ENCODE peak calls at places on chromosomes 13 and 19, in six cellular contexts. M, F, B, Q, T and A are unnamed samples.

GRCh38 chr13:42477588-42478190 is 96.3 kb upstream of the TNFSF11 start:
- DNase-seq in B (no peak), Q (no peak), M (no peak), F (no peak), T (no peak), A (no peak)

GRCh38 chr19:8065489-8066261 is 13.1 kb downstream of the CCL25 start:
- DNase-seq in Q (no peak), B (no peak), M (no peak), F (no peak), T (no peak), A (no peak)

GRCh38 chr13:63838366-63839110 is 2422.9 kb upstream of the PCDH20 start:
- DNase-seq in M (no peak), B (no peak), T (peak), Q (no peak), F (no peak), A (no peak)

GRCh38 chr13:20960663-20961309 is 58.2 kb upstream of the XPO4 start:
- DNase-seq in F (peak), M (no peak), Q (no peak), B (peak), T (no peak), A (no peak)

GRCh38 chr19:44260343-44260681 is 626 bp downstream of the ZNF233 start:
- DNase-seq in B (no peak), T (peak), F (no peak), M (no peak), Q (peak), A (no peak)

GRCh38 chr13:41222259-41222852 is 28.0 kb upstream of the KBTBD7 start:
- DNase-seq in B (peak), M (peak), F (peak), Q (peak), T (peak), A (peak)

GRCh38 chr13:35771898-35772297 is 295.4 kb upstream of the MAB21L1 start:
- DNase-seq in M (no peak), T (no peak), F (no peak), Q (no peak), B (no peak), A (no peak)

GRCh38 chr19:44767295-44768180 is 10.2 kb upstream of the CBLC start:
- DNase-seq in M (no peak), T (no peak), B (no peak), F (no peak), Q (no peak), A (no peak)

GRCh38 chr13:23788459-23788858 is 100.7 kb downstream of the MIPEP start:
- DNase-seq in B (no peak), M (no peak), Q (no peak), F (no peak), T (no peak), A (no peak)

GRCh38 chr19:42697884-42698283 is 42.4 kb downstream of the PSG3 start:
- DNase-seq in M (no peak), B (no peak), F (no peak), Q (no peak), T (no peak), A (no peak)

GRCh38 chr13:111907341-111907880 is 159.5 kb upstream of the SOX1 start:
- DNase-seq in F (no peak), B (no peak), T (peak), Q (peak), M (no peak), A (no peak)

GRCh38 chr13:79450110-79450509 is 30.8 kb upstream of the NDFIP2 start:
- DNase-seq in Q (no peak), T (no peak), M (no peak), B (no peak), F (no peak), A (no peak)

GRCh38 chr13:31322025-31322424 is 122.2 kb downstream of the B3GLCT start:
- DNase-seq in T (no peak), M (no peak), Q (no peak), F (no peak), B (no peak), A (no peak)

GRCh38 chr19:9793051-9793591 is 24.6 kb upstream of the ZNF846 start:
- DNase-seq in B (no peak), M (no peak), F (no peak), T (no peak), Q (no peak), A (peak)

GRCh38 chr19:38496603-38497487 is 63.4 kb downstream of the RYR1 start:
- DNase-seq in T (no peak), B (no peak), M (no peak), F (no peak), Q (no peak), A (no peak)

GRCh38 chr19:18046066-18046718 is 38.2 kb downstream of the ARRDC2 start:
- DNase-seq in B (no peak), F (peak), M (peak), T (no peak), Q (no peak), A (no peak)

GRCh38 chr19:42529248-42529764 is 1.0 kb upstream of the CEACAM1 start:
- DNase-seq in Q (peak), M (peak), B (peak), T (peak), F (peak), A (peak)

GRCh38 chr19:7883796-7884570 is 4.3 kb upstream of the LRRC8E start:
- DNase-seq in Q (no peak), B (no peak), M (no peak), F (no peak), T (no peak), A (no peak)

GRCh38 chr13:87035538-87035937 is 635.6 kb upstream of the SLITRK5 start:
- DNase-seq in Q (no peak), T (no peak), F (no peak), B (no peak), M (no peak), A (no peak)

GRCh38 chr13:70380809-70381208 is 272.6 kb upstream of the KLHL1 start:
- DNase-seq in B (no peak), T (no peak), M (no peak), F (no peak), Q (no peak), A (no peak)

GRCh38 chr19:47615714-47616113 is 6.8 kb downstream of the BICRA start:
- DNase-seq in T (no peak), F (no peak), Q (no peak), B (no peak), M (no peak), A (no peak)

GRCh38 chr19:1388637-1389026 is 4.9 kb downstream of the NDUFS7 start:
- DNase-seq in T (no peak), Q (no peak), B (no peak), M (no peak), F (no peak), A (no peak)

GRCh38 chr19:47239610-47240296 is 8.8 kb upstream of the BBC3 start:
- DNase-seq in T (peak), B (peak), Q (peak), F (no peak), M (no peak), A (no peak)

GRCh38 chr19:4800591-4801081 is 9.1 kb downstream of the FEM1A start:
- DNase-seq in Q (no peak), T (no peak), F (no peak), M (no peak), B (no peak), A (no peak)

GRCh38 chr13:69591437-69591836 is 516.2 kb upstream of the ATXN8OS start:
- DNase-seq in M (no peak), B (no peak), F (no peak), T (no peak), Q (no peak), A (no peak)

GRCh38 chr19:18063463-18063862 is 23.3 kb downstream of the IL12RB1 start:
- DNase-seq in F (peak), B (no peak), T (peak), Q (no peak), M (peak), A (peak)

GRCh38 chr19:28185646-28186045 is 1027.3 kb downstream of the UQCRFS1 start:
- DNase-seq in B (no peak), Q (no peak), T (no peak), M (no peak), F (no peak), A (no peak)

GRCh38 chr19:49210108-49210900 is 52.7 kb downstream of the TRPM4 start:
- DNase-seq in F (no peak), M (peak), Q (peak), T (peak), B (peak), A (peak)

GRCh38 chr13:22455036-22455435 is 725.7 kb upstream of the SGCG start:
- DNase-seq in M (no peak), Q (no peak), F (no peak), T (no peak), B (no peak), A (no peak)

GRCh38 chr13:90835826-90836225 is 511.7 kb upstream of the MIR17HG start:
- DNase-seq in F (no peak), Q (no peak), M (no peak), B (no peak), T (no peak), A (no peak)

GRCh38 chr19:46902402-46902766 is 41.6 kb downstream of the ARHGAP35 start:
- DNase-seq in B (no peak), T (no peak), Q (no peak), F (no peak), M (no peak), A (no peak)

GRCh38 chr19:45100797-45101196 is 7.8 kb downstream of the PPP1R37 start:
- DNase-seq in F (no peak), Q (no peak), T (no peak), B (no peak), M (no peak), A (no peak)

GRCh38 chr13:98363326-98363725 is 186.3 kb upstream of the RNF113B start:
- DNase-seq in Q (no peak), B (no peak), T (no peak), M (no peak), F (no peak), A (no peak)

GRCh38 chr19:45254044-45254531 is 3.0 kb downstream of the MARK4 start:
- DNase-seq in F (no peak), Q (peak), B (no peak), M (peak), T (no peak), A (no peak)

GRCh38 chr19:38452430-38453366 is 19.2 kb downstream of the RYR1 start:
- DNase-seq in F (no peak), Q (peak), T (peak), B (no peak), M (peak), A (no peak)

GRCh38 chr13:97892717-97893116 is 60.8 kb upstream of the IPO5 start:
- DNase-seq in M (no peak), F (no peak), T (no peak), B (no peak), Q (no peak), A (no peak)

GRCh38 chr19:53365899-53366493 is 491 bp downstream of the ZNF525 start:
- DNase-seq in F (peak), B (no peak), T (no peak), M (no peak), Q (peak), A (no peak)

GRCh38 chr19:53511933-53512374 is 26.0 kb upstream of the ZNF331 start:
- DNase-seq in Q (peak), M (peak), B (peak), T (peak), F (peak), A (no peak)

GRCh38 chr19:40217027-40217810 is 965 bp downstream of the TTC9B start:
- DNase-seq in Q (peak), F (no peak), B (no peak), M (peak), T (peak), A (peak)

GRCh38 chr19:40216777-40217026 is 1.5 kb downstream of the TTC9B start:
- DNase-seq in M (no peak), T (no peak), B (no peak), F (no peak), Q (no peak), A (no peak)

GRCh38 chr19:40219721-40220276 is 1.6 kb upstream of the TTC9B start:
- DNase-seq in Q (no peak), F (no peak), M (peak), T (no peak), B (peak), A (peak)

GRCh38 chr19:40216013-40216776 is 2.0 kb downstream of the TTC9B start:
- DNase-seq in F (no peak), M (no peak), T (no peak), B (no peak), Q (no peak), A (no peak)

DNA sequence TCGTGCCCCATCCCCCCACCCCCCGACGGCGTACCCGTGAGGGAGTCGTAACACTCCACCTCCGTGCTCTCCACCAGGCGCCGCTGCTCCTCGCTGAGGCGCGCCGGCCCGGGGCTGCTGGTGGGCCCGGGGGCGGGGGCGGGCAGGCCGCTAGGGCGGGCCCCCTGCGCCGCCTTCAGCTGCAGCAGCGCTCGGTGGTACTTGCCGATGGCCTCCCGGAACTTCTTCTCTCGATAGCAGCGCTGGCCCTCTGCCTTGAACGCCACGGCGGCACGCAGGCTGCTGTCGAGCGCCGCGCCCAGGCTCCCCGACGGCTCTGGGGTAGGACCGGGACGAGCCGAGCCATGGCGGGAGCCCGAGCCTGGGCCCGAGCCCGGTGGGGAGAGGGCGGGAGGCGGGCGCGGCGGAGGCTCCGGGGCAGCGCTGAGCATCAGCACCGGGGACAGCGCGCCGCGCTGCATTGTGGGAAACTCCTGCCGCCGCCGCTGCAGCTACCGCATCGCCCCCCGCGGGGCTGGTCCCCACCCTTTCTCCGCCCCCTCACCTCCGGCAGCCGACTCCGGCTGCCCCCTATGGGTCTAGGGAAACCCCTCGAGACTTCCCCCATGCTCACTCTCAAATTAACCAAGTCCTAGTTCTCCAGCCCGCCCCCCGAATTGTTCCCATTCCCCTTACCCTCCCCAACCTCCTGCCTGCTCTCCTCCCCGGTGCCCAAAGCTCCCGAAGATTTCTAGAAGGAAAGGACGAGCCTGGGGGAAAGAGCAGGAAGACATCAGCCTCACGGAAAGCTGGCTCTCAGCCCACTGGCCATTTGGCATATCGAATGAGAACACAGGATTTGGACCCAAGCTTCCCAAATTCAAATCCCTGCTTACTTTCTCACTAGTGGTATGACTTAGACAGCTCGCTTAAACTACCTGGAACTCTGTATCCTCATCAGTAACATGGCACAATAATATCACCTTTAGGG is at the start of gene TTC9B:
- DNase-seq in M (peak), B (no peak), T (peak), Q (peak), F (no peak), A (no peak)
- TF ChIP-seq JUN in M (no peak), B (no peak), T (no peak), Q (no peak), F (no peak), A (no peak)

GRCh38 chr13:59478908-59479307 is 684.8 kb downstream of the DIAPH3 start:
- DNase-seq in T (no peak), B (no peak), F (no peak), M (no peak), Q (no peak), A (no peak)
- TF ChIP-seq JUN in T (no peak), B (no peak), F (no peak), M (no peak), Q (no peak), A (no peak)

DNA sequence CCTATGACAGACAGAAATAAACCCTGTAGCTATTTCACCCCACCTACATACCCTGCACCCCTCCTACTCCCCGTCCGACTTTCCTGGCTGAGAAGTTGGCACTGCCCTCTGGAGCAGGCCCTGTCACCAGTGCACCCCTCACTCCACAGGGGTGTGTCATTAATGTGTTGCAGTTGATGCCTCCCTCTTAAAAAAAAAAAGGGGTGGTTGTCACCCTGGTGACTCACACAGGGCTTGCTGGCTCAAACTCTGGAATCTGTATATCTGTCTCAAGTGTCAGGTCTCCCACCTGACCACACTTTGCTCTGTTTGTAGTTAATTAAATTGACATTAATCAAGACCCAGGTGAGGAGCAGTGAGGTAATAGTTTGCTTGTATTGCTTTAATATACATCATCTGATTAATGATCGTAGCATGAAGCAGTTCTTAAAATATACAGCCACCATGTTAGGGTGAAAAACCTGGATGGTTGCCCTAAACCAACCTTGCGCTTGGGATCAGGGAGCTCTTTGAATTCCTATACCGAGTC is 2.0 kb upstream of the GATAD2A start:
- DNase-seq in B (no peak), T (no peak), F (no peak), M (no peak), Q (no peak), A (no peak)
- TF ChIP-seq JUN in B (no peak), T (no peak), F (no peak), M (no peak), Q (no peak), A (no peak)

GRCh38 chr19:21084343-21084742 is 2.3 kb downstream of the ZNF714 start:
- DNase-seq in Q (no peak), B (no peak), F (no peak), M (no peak), T (no peak), A (no peak)
- TF ChIP-seq JUN in Q (no peak), B (no peak), F (no peak), M (no peak), T (no peak), A (no peak)

GRCh38 chr13:51070005-51070649 is 40.9 kb downstream of the C13orf42 start:
- DNase-seq in M (peak), Q (peak), F (peak), B (peak), T (peak), A (peak)
- TF ChIP-seq JUN in M (no peak), Q (no peak), F (no peak), B (no peak), T (no peak), A (no peak)